ENCODE peak calls at places on chromosomes 7 and 10, in six cellular contexts. One of them, this sample, is unnamed.

GRCh38 chr10:103080891-103081581 is 112.0 kb downstream of the NT5C2 start:
- DNase-seq in pons: no peak
- DNase-seq in H1: no peak
- DNase-seq in EL: no peak
- DNase-seq in SIG-M5: no peak
- DNase-seq in activated CD4-positive, alpha-beta T cell treated with anti-CD3 and anti-CD28 coated beads for 1 hour: no peak
- DNase-seq in this sample: no peak

GRCh38 chr7:25389489-25390106 is 161.3 kb upstream of the NPVF start:
- DNase-seq in H1: no peak
- DNase-seq in EL: peak
- DNase-seq in activated CD4-positive, alpha-beta T cell treated with anti-CD3 and anti-CD28 coated beads for 1 hour: no peak
- DNase-seq in SIG-M5: no peak
- DNase-seq in pons: peak
- DNase-seq in this sample: no peak

GRCh38 chr7:44262031-44262430 is 61.3 kb downstream of the YKT6 start:
- DNase-seq in pons: no peak
- DNase-seq in SIG-M5: no peak
- DNase-seq in H1: no peak
- DNase-seq in activated CD4-positive, alpha-beta T cell treated with anti-CD3 and anti-CD28 coated beads for 1 hour: no peak
- DNase-seq in EL: no peak
- DNase-seq in this sample: no peak

GRCh38 chr10:5968037-5968680 is 9.2 kb downstream of the IL15RA start:
- DNase-seq in SIG-M5: no peak
- DNase-seq in H1: no peak
- DNase-seq in pons: no peak
- DNase-seq in EL: no peak
- DNase-seq in activated CD4-positive, alpha-beta T cell treated with anti-CD3 and anti-CD28 coated beads for 1 hour: no peak
- DNase-seq in this sample: no peak

GRCh38 chr10:61987537-61987936 is 86.0 kb downstream of the ARID5B start:
- DNase-seq in H1: no peak
- DNase-seq in SIG-M5: no peak
- DNase-seq in activated CD4-positive, alpha-beta T cell treated with anti-CD3 and anti-CD28 coated beads for 1 hour: no peak
- DNase-seq in pons: no peak
- DNase-seq in EL: no peak
- DNase-seq in this sample: no peak

GRCh38 chr7:80335473-80336232 is 176.2 kb downstream of the GNAT3 start:
- DNase-seq in EL: no peak
- DNase-seq in pons: peak
- DNase-seq in H1: no peak
- DNase-seq in activated CD4-positive, alpha-beta T cell treated with anti-CD3 and anti-CD28 coated beads for 1 hour: no peak
- DNase-seq in SIG-M5: no peak
- DNase-seq in this sample: no peak

GRCh38 chr10:79206300-79207095 is 137.7 kb downstream of the ZMIZ1 start:
- DNase-seq in pons: peak
- DNase-seq in EL: no peak
- DNase-seq in SIG-M5: no peak
- DNase-seq in H1: no peak
- DNase-seq in activated CD4-positive, alpha-beta T cell treated with anti-CD3 and anti-CD28 coated beads for 1 hour: no peak
- DNase-seq in this sample: no peak

GRCh38 chr7:36670585-36671431 is 53.5 kb downstream of the AOAH start:
- DNase-seq in EL: peak
- DNase-seq in activated CD4-positive, alpha-beta T cell treated with anti-CD3 and anti-CD28 coated beads for 1 hour: peak
- DNase-seq in SIG-M5: no peak
- DNase-seq in pons: peak
- DNase-seq in H1: peak
- DNase-seq in this sample: peak

GRCh38 chr10:114174462-114175190 is 623 bp upstream of the CCDC186 start:
- DNase-seq in EL: no peak
- DNase-seq in activated CD4-positive, alpha-beta T cell treated with anti-CD3 and anti-CD28 coated beads for 1 hour: no peak
- DNase-seq in H1: no peak
- DNase-seq in pons: peak
- DNase-seq in SIG-M5: peak
- DNase-seq in this sample: peak

GRCh38 chr7:16135628-16136027 is 285.7 kb downstream of the CRPPA start:
- DNase-seq in pons: no peak
- DNase-seq in EL: no peak
- DNase-seq in SIG-M5: no peak
- DNase-seq in activated CD4-positive, alpha-beta T cell treated with anti-CD3 and anti-CD28 coated beads for 1 hour: no peak
- DNase-seq in H1: no peak
- DNase-seq in this sample: no peak

GRCh38 chr7:73841689-73842247 is 548 bp downstream of the METTL27 start:
- DNase-seq in pons: no peak
- DNase-seq in EL: no peak
- DNase-seq in H1: peak
- DNase-seq in activated CD4-positive, alpha-beta T cell treated with anti-CD3 and anti-CD28 coated beads for 1 hour: no peak
- DNase-seq in SIG-M5: no peak
- DNase-seq in this sample: no peak

GRCh38 chr7:24956021-24956420 is 24.0 kb downstream of the OSBPL3 start:
- DNase-seq in SIG-M5: no peak
- DNase-seq in pons: no peak
- DNase-seq in activated CD4-positive, alpha-beta T cell treated with anti-CD3 and anti-CD28 coated beads for 1 hour: no peak
- DNase-seq in EL: peak
- DNase-seq in H1: no peak
- DNase-seq in this sample: no peak

GRCh38 chr10:117223413-117224035 is 17.4 kb upstream of the SLC18A2 start:
- DNase-seq in activated CD4-positive, alpha-beta T cell treated with anti-CD3 and anti-CD28 coated beads for 1 hour: no peak
- DNase-seq in H1: no peak
- DNase-seq in pons: no peak
- DNase-seq in EL: no peak
- DNase-seq in SIG-M5: no peak
- DNase-seq in this sample: no peak

GRCh38 chr7:30183712-30184372 is 49.1 kb downstream of the MTURN start:
- DNase-seq in H1: no peak
- DNase-seq in pons: no peak
- DNase-seq in EL: no peak
- DNase-seq in SIG-M5: no peak
- DNase-seq in activated CD4-positive, alpha-beta T cell treated with anti-CD3 and anti-CD28 coated beads for 1 hour: no peak
- DNase-seq in this sample: no peak

GRCh38 chr7:158073845-158074840 is 513.5 kb downstream of the PTPRN2 start:
- DNase-seq in EL: no peak
- DNase-seq in SIG-M5: no peak
- DNase-seq in H1: no peak
- DNase-seq in pons: no peak
- DNase-seq in activated CD4-positive, alpha-beta T cell treated with anti-CD3 and anti-CD28 coated beads for 1 hour: no peak
- DNase-seq in this sample: no peak

GRCh38 chr10:43202657-43203490 is 64.0 kb downstream of the RASGEF1A start:
- DNase-seq in pons: no peak
- DNase-seq in H1: peak
- DNase-seq in activated CD4-positive, alpha-beta T cell treated with anti-CD3 and anti-CD28 coated beads for 1 hour: no peak
- DNase-seq in SIG-M5: no peak
- DNase-seq in EL: no peak
- DNase-seq in this sample: no peak

GRCh38 chr10:102152545-102152890 is 329 bp downstream of the NOLC1 start:
- DNase-seq in SIG-M5: no peak
- DNase-seq in EL: no peak
- DNase-seq in H1: no peak
- DNase-seq in pons: no peak
- DNase-seq in activated CD4-positive, alpha-beta T cell treated with anti-CD3 and anti-CD28 coated beads for 1 hour: no peak
- DNase-seq in this sample: no peak

GRCh38 chr10:15245530-15245929 is 77.0 kb upstream of the NMT2 start:
- DNase-seq in activated CD4-positive, alpha-beta T cell treated with anti-CD3 and anti-CD28 coated beads for 1 hour: no peak
- DNase-seq in H1: peak
- DNase-seq in pons: no peak
- DNase-seq in SIG-M5: no peak
- DNase-seq in EL: peak
- DNase-seq in this sample: no peak

GRCh38 chr10:107413971-107414370 is 249.5 kb upstream of the SORCS1 start:
- DNase-seq in SIG-M5: no peak
- DNase-seq in H1: no peak
- DNase-seq in pons: no peak
- DNase-seq in activated CD4-positive, alpha-beta T cell treated with anti-CD3 and anti-CD28 coated beads for 1 hour: no peak
- DNase-seq in EL: no peak
- DNase-seq in this sample: no peak

GRCh38 chr10:63105811-63106755 is 27.0 kb upstream of the NRBF2 start:
- DNase-seq in SIG-M5: no peak
- DNase-seq in pons: peak
- DNase-seq in EL: peak
- DNase-seq in activated CD4-positive, alpha-beta T cell treated with anti-CD3 and anti-CD28 coated beads for 1 hour: no peak
- DNase-seq in H1: no peak
- DNase-seq in this sample: no peak

GRCh38 chr10:122514045-122514840 is 46.3 kb upstream of the DMBT1 start:
- DNase-seq in SIG-M5: no peak
- DNase-seq in H1: no peak
- DNase-seq in activated CD4-positive, alpha-beta T cell treated with anti-CD3 and anti-CD28 coated beads for 1 hour: no peak
- DNase-seq in EL: no peak
- DNase-seq in pons: no peak
- DNase-seq in this sample: no peak

GRCh38 chr10:70053896-70054641 is 1.4 kb downstream of the MACROH2A2 start:
- DNase-seq in pons: no peak
- DNase-seq in SIG-M5: no peak
- DNase-seq in EL: peak
- DNase-seq in H1: peak
- DNase-seq in activated CD4-positive, alpha-beta T cell treated with anti-CD3 and anti-CD28 coated beads for 1 hour: no peak
- DNase-seq in this sample: no peak

GRCh38 chr10:3935141-3935540 is 150.1 kb upstream of the KLF6 start:
- DNase-seq in EL: peak
- DNase-seq in pons: peak
- DNase-seq in H1: no peak
- DNase-seq in activated CD4-positive, alpha-beta T cell treated with anti-CD3 and anti-CD28 coated beads for 1 hour: peak
- DNase-seq in SIG-M5: no peak
- DNase-seq in this sample: no peak

This sample was measured in anterior cingulate cortex.